ENCODE peak calls at places on chromosomes 4 and X, in four cellular contexts. J is cardiac muscle cell, H is HFF-Myc, Z is tibial nerve. N is an unnamed sample.

GRCh38 chr4:187416236-187416635 is 579.3 kb upstream of the ZFP42 start:
- DNase-seq in Z (no peak), J (no peak), H (no peak), N (no peak)

GRCh38 chrX:141924293-141924692 is 20.6 kb downstream of the MAGEC1 start:
- DNase-seq in J (no peak), Z (no peak), H (no peak), N (no peak)

GRCh38 chr4:48594185-48594584 is 104.1 kb downstream of the ZAR1 start:
- DNase-seq in J (no peak), H (no peak), Z (no peak), N (no peak)

GRCh38 chr4:156495836-156496235 is 475.8 kb downstream of the PDGFC start:
- DNase-seq in H (no peak), J (no peak), Z (no peak), N (no peak)

GRCh38 chrX:42220083-42220482 is 296.7 kb upstream of the CASK start:
- DNase-seq in J (no peak), H (no peak), Z (no peak), N (no peak)

GRCh38 chr4:26624042-26624441 is 40.2 kb downstream of the TBC1D19 start:
- DNase-seq in Z (no peak), H (no peak), J (no peak), N (no peak)

GRCh38 chr4:85778809-85779124 is 303.8 kb downstream of the ARHGAP24 start:
- DNase-seq in Z (no peak), J (no peak), H (no peak), N (no peak)

GRCh38 chrX:56503941-56504673 is 59.3 kb upstream of the UBQLN2 start:
- DNase-seq in J (no peak), H (no peak), Z (no peak), N (no peak)

GRCh38 chr4:15563871-15564270 is 91.3 kb downstream of the FBXL5 start:
- DNase-seq in Z (no peak), J (peak), H (no peak), N (no peak)

GRCh38 chr4:101954975-101955678 is 164.6 kb downstream of the BANK1 start:
- DNase-seq in Z (no peak), J (no peak), H (no peak), N (no peak)

GRCh38 chr4:179662522-179662921 is 2220.3 kb upstream of the AGA start:
- DNase-seq in J (no peak), H (no peak), Z (no peak), N (peak)

GRCh38 chr4:95102391-95102790 is 344.6 kb downstream of the BMPR1B start:
- DNase-seq in H (no peak), J (no peak), Z (no peak), N (no peak)

GRCh38 chrX:132171478-132171877 is 43.7 kb upstream of the FRMD7 start:
- DNase-seq in Z (no peak), H (no peak), J (no peak), N (no peak)

GRCh38 chr4:73045894-73046293 is 23.6 kb downstream of the COX18 start:
- DNase-seq in Z (no peak), H (no peak), J (no peak), N (no peak)

GRCh38 chr4:175469519-175469918 is 342.5 kb downstream of the GPM6A start:
- DNase-seq in Z (no peak), H (no peak), J (no peak), N (no peak)

GRCh38 chr4:2820216-2820982 is 23.2 kb upstream of the ADD1 start:
- DNase-seq in J (no peak), H (no peak), Z (no peak), N (no peak)

GRCh38 chr4:121370729-121371325 is 10.0 kb downstream of the QRFPR start:
- DNase-seq in H (no peak), Z (peak), J (peak), N (peak)

GRCh38 chrX:102516314-102516936 is at the start of gene TMSB15A:
- DNase-seq in J (peak), H (no peak), Z (peak), N (no peak)

GRCh38 chr4:164807611-164808010 is 53.7 kb downstream of the SMIM31 start:
- DNase-seq in J (peak), Z (no peak), H (no peak), N (no peak)

GRCh38 chr4:48945981-48946380 is 39.4 kb upstream of the OCIAD2 start:
- DNase-seq in Z (no peak), J (no peak), H (no peak), N (no peak)

GRCh38 chrX:72568406-72569092 is 4.1 kb downstream of the HDAC8 start:
- DNase-seq in J (no peak), H (no peak), Z (no peak), N (no peak)

GRCh38 chr4:85512446-85513205 is 37.7 kb downstream of the ARHGAP24 start:
- DNase-seq in H (no peak), J (no peak), Z (no peak), N (no peak)

DNA sequence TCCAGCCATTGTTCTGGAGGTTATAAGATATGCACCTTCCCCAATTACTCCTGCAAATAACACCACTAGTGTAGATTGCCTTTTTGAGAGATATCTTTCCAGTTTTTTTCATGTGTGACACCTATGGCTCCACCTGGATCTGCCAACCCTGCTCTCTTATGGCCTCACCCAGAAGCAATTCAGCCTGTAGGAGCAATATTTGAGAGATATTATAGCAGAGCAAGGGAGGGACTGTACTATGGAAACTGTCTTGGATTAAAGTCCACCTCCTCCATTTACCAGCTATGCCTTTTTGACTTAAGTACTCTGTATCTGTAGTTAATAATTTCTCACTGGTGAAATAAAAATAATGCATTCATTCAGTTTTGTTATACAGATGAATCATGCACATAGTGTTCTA is 803.5 kb downstream of the NLGN4X start:
- DNase-seq in H (no peak), J (no peak), Z (no peak), N (no peak)
- TF ChIP-seq CTCF in H (no peak), J (no peak), Z (no peak), N (no peak)

GRCh38 chr4:578451-579443 is 2.7 kb upstream of the TMEM271 start:
- DNase-seq in H (no peak), Z (no peak), J (no peak), N (no peak)
- H3K4me3 ChIP-seq in H (no peak), Z (no peak), J (no peak), N (no peak)

GRCh38 chr4:177100307-177100706 is 209.4 kb upstream of the NEIL3 start:
- DNase-seq in J (no peak), Z (no peak), H (no peak), N (no peak)
- TF ChIP-seq CTCF in J (no peak), Z (no peak), H (no peak), N (no peak)

DNA sequence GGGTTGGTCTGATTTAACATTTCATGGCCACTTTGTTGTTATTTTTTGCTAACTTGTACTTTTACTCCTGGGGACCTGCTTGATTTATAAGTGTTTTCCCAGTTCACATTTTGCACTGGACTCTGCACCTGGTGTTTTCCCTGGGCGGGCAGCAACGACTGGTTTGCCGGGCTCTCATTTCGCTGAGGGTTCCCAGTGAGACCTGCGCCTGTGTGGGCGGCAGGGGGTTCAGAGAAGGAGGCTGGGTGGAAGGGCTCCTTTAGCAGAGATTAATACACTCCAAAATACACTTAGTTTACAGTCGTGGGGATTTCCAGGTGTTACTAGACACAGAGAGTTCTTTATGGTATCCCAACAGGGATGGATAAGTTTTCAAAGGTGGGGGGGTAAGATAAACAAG is 53.0 kb upstream of the SHISA3 start:
- DNase-seq in Z (no peak), J (no peak), H (no peak), N (no peak)
- H3K4me3 ChIP-seq in Z (no peak), J (no peak), H (no peak), N (no peak)

GRCh38 chrX:47843363-47843762 is 6.7 kb downstream of the ZNF81 start:
- DNase-seq in Z (no peak), H (no peak), J (no peak), N (no peak)
- TF ChIP-seq CTCF in Z (no peak), H (no peak), J (no peak), N (no peak)

DNA sequence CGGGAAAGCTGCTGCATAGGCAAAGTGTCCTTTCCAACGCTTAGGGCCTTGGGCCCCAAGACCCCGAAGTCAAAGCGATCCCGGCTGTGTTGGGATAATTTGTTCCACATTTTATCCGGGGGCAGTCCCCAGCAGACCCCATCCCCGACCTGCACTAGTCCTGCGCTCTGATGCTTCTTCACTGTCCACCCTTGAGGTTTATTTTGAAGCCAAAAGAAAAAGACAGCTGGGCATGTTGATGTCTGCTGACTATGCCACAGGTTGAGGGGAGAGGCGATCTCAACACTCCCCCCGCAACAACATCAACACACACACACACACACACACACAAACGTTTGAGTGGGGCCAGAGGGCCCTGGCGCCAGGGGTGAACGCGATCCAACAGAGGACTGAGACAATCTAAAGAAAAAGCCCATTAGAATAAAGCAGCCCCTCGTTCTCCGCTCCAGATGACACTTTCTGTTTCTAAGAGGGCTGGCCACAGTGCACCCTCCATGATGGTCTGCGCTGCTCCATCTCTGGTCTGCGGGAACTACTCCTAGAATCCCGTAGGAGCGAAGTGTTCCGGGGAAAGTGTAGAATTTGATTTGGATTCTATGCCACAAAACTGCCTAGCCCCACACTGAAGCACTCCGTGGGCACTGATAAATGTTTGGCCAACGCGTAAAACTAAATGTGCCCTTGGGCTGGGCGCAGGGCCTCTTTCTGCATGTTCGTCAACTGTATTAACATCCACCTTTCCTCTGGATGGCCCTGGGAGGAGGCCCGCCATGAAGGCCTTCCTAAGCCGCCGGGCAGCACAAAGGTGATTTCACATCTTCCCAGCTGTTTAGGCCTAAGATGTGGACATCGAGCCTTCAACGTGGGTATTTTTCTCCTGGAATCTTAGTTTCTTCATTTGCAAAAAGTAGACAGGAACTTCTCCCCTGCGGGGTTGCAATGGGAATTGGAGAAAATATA is 2.4 kb downstream of the MSX1 start:
- DNase-seq in Z (no peak), J (no peak), H (no peak), N (no peak)
- H3K4me3 ChIP-seq in Z (peak), J (peak), H (peak), N (peak)

N was measured in AG04450.